ENCODE peak calls at places on chromosome 18, in nine cellular contexts. One of them, this sample, is unnamed.

GRCh38 chr18:46211816-46212215 is 107.6 kb downstream of the HAUS1 start:
- DNase-seq in BE2C: no peak
- DNase-seq in ELR: peak
- DNase-seq in ELF-1: no peak
- DNase-seq in lower lobe of right lung: no peak
- DNase-seq in ecto neural progenitor cell: no peak
- DNase-seq in CD8-positive, alpha-beta T cell: no peak
- DNase-seq in mammary epithelial cell: no peak
- DNase-seq in dorsolateral prefrontal cortex: no peak
- DNase-seq in this sample: peak

GRCh38 chr18:43279015-43279758 is 1.9 kb upstream of the SYT4 start:
- DNase-seq in mammary epithelial cell: peak
- DNase-seq in ecto neural progenitor cell: no peak
- DNase-seq in lower lobe of right lung: no peak
- DNase-seq in dorsolateral prefrontal cortex: peak
- DNase-seq in ELF-1: peak
- DNase-seq in ELR: peak
- DNase-seq in CD8-positive, alpha-beta T cell: no peak
- DNase-seq in BE2C: peak
- DNase-seq in this sample: peak

GRCh38 chr18:24027156-24027555 is 12.6 kb downstream of the TTC39C start:
- DNase-seq in mammary epithelial cell: peak
- DNase-seq in ecto neural progenitor cell: no peak
- DNase-seq in lower lobe of right lung: no peak
- DNase-seq in BE2C: no peak
- DNase-seq in ELF-1: no peak
- DNase-seq in ELR: peak
- DNase-seq in CD8-positive, alpha-beta T cell: no peak
- DNase-seq in dorsolateral prefrontal cortex: no peak
- DNase-seq in this sample: peak

GRCh38 chr18:28338316-28338715 is 161.4 kb upstream of the CDH2 start:
- DNase-seq in ecto neural progenitor cell: no peak
- DNase-seq in dorsolateral prefrontal cortex: no peak
- DNase-seq in ELR: no peak
- DNase-seq in BE2C: no peak
- DNase-seq in CD8-positive, alpha-beta T cell: no peak
- DNase-seq in lower lobe of right lung: no peak
- DNase-seq in mammary epithelial cell: no peak
- DNase-seq in ELF-1: no peak
- DNase-seq in this sample: no peak

GRCh38 chr18:61578846-61579245 is 245.6 kb downstream of the CDH20 start:
- DNase-seq in ecto neural progenitor cell: no peak
- DNase-seq in ELR: no peak
- DNase-seq in ELF-1: no peak
- DNase-seq in dorsolateral prefrontal cortex: no peak
- DNase-seq in lower lobe of right lung: no peak
- DNase-seq in BE2C: no peak
- DNase-seq in mammary epithelial cell: no peak
- DNase-seq in CD8-positive, alpha-beta T cell: no peak
- DNase-seq in this sample: no peak

GRCh38 chr18:2411381-2411977 is 159.8 kb downstream of the METTL4 start:
- DNase-seq in ELR: peak
- DNase-seq in mammary epithelial cell: peak
- DNase-seq in lower lobe of right lung: no peak
- DNase-seq in ecto neural progenitor cell: no peak
- DNase-seq in BE2C: no peak
- DNase-seq in dorsolateral prefrontal cortex: no peak
- DNase-seq in ELF-1: no peak
- DNase-seq in CD8-positive, alpha-beta T cell: no peak
- DNase-seq in this sample: peak

GRCh38 chr18:74803769-74804168 is 206.1 kb downstream of the ZNF407 start:
- DNase-seq in ecto neural progenitor cell: no peak
- DNase-seq in BE2C: peak
- DNase-seq in CD8-positive, alpha-beta T cell: no peak
- DNase-seq in lower lobe of right lung: no peak
- DNase-seq in dorsolateral prefrontal cortex: no peak
- DNase-seq in mammary epithelial cell: no peak
- DNase-seq in ELF-1: no peak
- DNase-seq in ELR: no peak
- DNase-seq in this sample: no peak

GRCh38 chr18:23337599-23338444 is 115.3 kb upstream of the RIOK3 start:
- DNase-seq in mammary epithelial cell: peak
- DNase-seq in CD8-positive, alpha-beta T cell: no peak
- DNase-seq in lower lobe of right lung: no peak
- DNase-seq in ecto neural progenitor cell: no peak
- DNase-seq in ELR: peak
- DNase-seq in ELF-1: peak
- DNase-seq in BE2C: peak
- DNase-seq in dorsolateral prefrontal cortex: no peak
- DNase-seq in this sample: peak

GRCh38 chr18:56815926-56816325 is 164.8 kb downstream of the WDR7 start:
- DNase-seq in mammary epithelial cell: no peak
- DNase-seq in lower lobe of right lung: no peak
- DNase-seq in CD8-positive, alpha-beta T cell: no peak
- DNase-seq in dorsolateral prefrontal cortex: no peak
- DNase-seq in BE2C: peak
- DNase-seq in ELR: peak
- DNase-seq in ecto neural progenitor cell: no peak
- DNase-seq in ELF-1: no peak
- DNase-seq in this sample: peak

GRCh38 chr18:62339106-62339988 is 14.2 kb downstream of the TNFRSF11A start:
- DNase-seq in CD8-positive, alpha-beta T cell: no peak
- DNase-seq in ELR: peak
- DNase-seq in dorsolateral prefrontal cortex: no peak
- DNase-seq in mammary epithelial cell: peak
- DNase-seq in ELF-1: no peak
- DNase-seq in BE2C: no peak
- DNase-seq in ecto neural progenitor cell: no peak
- DNase-seq in lower lobe of right lung: no peak
- DNase-seq in this sample: peak

GRCh38 chr18:79791141-79791972 is 6.4 kb upstream of the KCNG2 start:
- DNase-seq in BE2C: no peak
- DNase-seq in ecto neural progenitor cell: no peak
- DNase-seq in ELF-1: no peak
- DNase-seq in lower lobe of right lung: no peak
- DNase-seq in CD8-positive, alpha-beta T cell: no peak
- DNase-seq in ELR: peak
- DNase-seq in mammary epithelial cell: peak
- DNase-seq in dorsolateral prefrontal cortex: no peak
- DNase-seq in this sample: peak

GRCh38 chr18:49784427-49785185 is 28.7 kb downstream of the ACAA2 start:
- DNase-seq in ELR: no peak
- DNase-seq in dorsolateral prefrontal cortex: no peak
- DNase-seq in mammary epithelial cell: no peak
- DNase-seq in BE2C: no peak
- DNase-seq in ELF-1: no peak
- DNase-seq in CD8-positive, alpha-beta T cell: no peak
- DNase-seq in ecto neural progenitor cell: no peak
- DNase-seq in lower lobe of right lung: no peak
- DNase-seq in this sample: no peak

GRCh38 chr18:23871410-23871809 is 143.1 kb upstream of the TTC39C start:
- DNase-seq in dorsolateral prefrontal cortex: no peak
- DNase-seq in ELF-1: peak
- DNase-seq in BE2C: peak
- DNase-seq in ELR: peak
- DNase-seq in mammary epithelial cell: peak
- DNase-seq in lower lobe of right lung: no peak
- DNase-seq in ecto neural progenitor cell: no peak
- DNase-seq in CD8-positive, alpha-beta T cell: peak
- DNase-seq in this sample: peak

GRCh38 chr18:398866-399637 is 101.4 kb downstream of the COLEC12 start:
- DNase-seq in BE2C: no peak
- DNase-seq in ecto neural progenitor cell: no peak
- DNase-seq in lower lobe of right lung: no peak
- DNase-seq in dorsolateral prefrontal cortex: no peak
- DNase-seq in mammary epithelial cell: no peak
- DNase-seq in ELR: peak
- DNase-seq in CD8-positive, alpha-beta T cell: no peak
- DNase-seq in ELF-1: no peak
- DNase-seq in this sample: peak

GRCh38 chr18:49591775-49592174 is 29.9 kb downstream of the LIPG start:
- DNase-seq in mammary epithelial cell: no peak
- DNase-seq in BE2C: no peak
- DNase-seq in lower lobe of right lung: no peak
- DNase-seq in ELF-1: no peak
- DNase-seq in CD8-positive, alpha-beta T cell: no peak
- DNase-seq in ecto neural progenitor cell: no peak
- DNase-seq in ELR: no peak
- DNase-seq in dorsolateral prefrontal cortex: no peak
- DNase-seq in this sample: no peak

GRCh38 chr18:63079114-63079513 is 240.5 kb downstream of the BCL2 start:
- DNase-seq in lower lobe of right lung: no peak
- DNase-seq in ecto neural progenitor cell: no peak
- DNase-seq in ELR: no peak
- DNase-seq in CD8-positive, alpha-beta T cell: no peak
- DNase-seq in mammary epithelial cell: peak
- DNase-seq in BE2C: no peak
- DNase-seq in ELF-1: no peak
- DNase-seq in dorsolateral prefrontal cortex: no peak
- DNase-seq in this sample: no peak

GRCh38 chr18:30999186-30999585 is 43.4 kb downstream of the DSC3 start:
- DNase-seq in BE2C: no peak
- DNase-seq in lower lobe of right lung: no peak
- DNase-seq in ELR: peak
- DNase-seq in CD8-positive, alpha-beta T cell: no peak
- DNase-seq in dorsolateral prefrontal cortex: no peak
- DNase-seq in ELF-1: no peak
- DNase-seq in mammary epithelial cell: no peak
- DNase-seq in ecto neural progenitor cell: no peak
- DNase-seq in this sample: no peak

GRCh38 chr18:11859282-11859797 is 8.1 kb downstream of the CHMP1B start:
- DNase-seq in BE2C: no peak
- DNase-seq in ELF-1: peak
- DNase-seq in mammary epithelial cell: peak
- DNase-seq in ELR: peak
- DNase-seq in CD8-positive, alpha-beta T cell: no peak
- DNase-seq in ecto neural progenitor cell: no peak
- DNase-seq in lower lobe of right lung: no peak
- DNase-seq in dorsolateral prefrontal cortex: no peak
- DNase-seq in this sample: peak

GRCh38 chr18:79139206-79139605 is 70.0 kb downstream of the ATP9B start:
- DNase-seq in dorsolateral prefrontal cortex: no peak
- DNase-seq in CD8-positive, alpha-beta T cell: peak
- DNase-seq in ecto neural progenitor cell: no peak
- DNase-seq in ELR: no peak
- DNase-seq in ELF-1: no peak
- DNase-seq in lower lobe of right lung: no peak
- DNase-seq in BE2C: no peak
- DNase-seq in mammary epithelial cell: no peak
- DNase-seq in this sample: peak

GRCh38 chr18:45464619-45465018 is 150.7 kb upstream of the SLC14A2 start:
- DNase-seq in lower lobe of right lung: no peak
- DNase-seq in BE2C: peak
- DNase-seq in ELR: no peak
- DNase-seq in ELF-1: no peak
- DNase-seq in mammary epithelial cell: no peak
- DNase-seq in dorsolateral prefrontal cortex: no peak
- DNase-seq in ecto neural progenitor cell: no peak
- DNase-seq in CD8-positive, alpha-beta T cell: no peak
- DNase-seq in this sample: peak

GRCh38 chr18:45255142-45255890 is 360.0 kb upstream of the SLC14A2 start:
- DNase-seq in ELR: peak
- DNase-seq in ELF-1: no peak
- DNase-seq in dorsolateral prefrontal cortex: no peak
- DNase-seq in CD8-positive, alpha-beta T cell: no peak
- DNase-seq in lower lobe of right lung: no peak
- DNase-seq in mammary epithelial cell: peak
- DNase-seq in ecto neural progenitor cell: no peak
- DNase-seq in BE2C: no peak
- DNase-seq in this sample: peak

This sample was measured in RPMI7951.